ENCODE peak calls at places on chromosomes 4 and X, in eight cellular contexts. F is MCF 10A; D is GM06990; I is anterior cingulate cortex; M is heart left ventricle; G is activated CD8-positive, alpha-beta memory T cell treated with anti-CD3 and anti-CD28 coated beads, Interleukin-2, amount 50 U/mL, for 4 hours; B is GM23248; A is G401. Q is an unnamed sample.

GRCh38 chr4:4426511-4427477 is 39.9 kb downstream of the NSG1 start:
- DNase-seq in F (no peak), D (no peak), A (no peak), M (no peak), I (no peak), G (no peak), B (no peak), Q (no peak)

GRCh38 chr4:94525993-94526740 is 74.4 kb downstream of the PDLIM5 start:
- DNase-seq in B (peak), D (no peak), I (no peak), G (no peak), F (no peak), M (no peak), A (no peak), Q (no peak)

GRCh38 chr4:40749717-40750460 is at the start of gene NSUN7:
- DNase-seq in B (peak), D (peak), G (peak), I (no peak), M (no peak), F (no peak), A (no peak), Q (no peak)

GRCh38 chr4:61201562-61202099 is 1.5 kb downstream of the ADGRL3 start:
- DNase-seq in D (no peak), F (peak), M (no peak), G (no peak), A (peak), I (no peak), B (no peak), Q (peak)

GRCh38 chr4:153713840-153714239 is 29.8 kb downstream of the TLR2 start:
- DNase-seq in B (peak), A (no peak), G (no peak), D (no peak), M (no peak), F (peak), I (no peak), Q (no peak)

GRCh38 chr4:110518889-110519490 is 43.0 kb downstream of the ENPEP start:
- DNase-seq in A (peak), G (peak), B (peak), I (no peak), D (no peak), F (peak), M (no peak), Q (peak)

GRCh38 chrX:40142417-40142816 is 44.7 kb upstream of the BCOR start:
- DNase-seq in D (no peak), G (no peak), I (no peak), M (no peak), A (no peak), F (no peak), B (no peak), Q (no peak)

GRCh38 chr4:112589207-112589606 is 47.5 kb downstream of the ZGRF1 start:
- DNase-seq in A (no peak), B (peak), F (peak), G (no peak), M (no peak), I (no peak), D (no peak), Q (no peak)

GRCh38 chr4:64729561-64729960 is 320.3 kb upstream of the TECRL start:
- DNase-seq in A (peak), D (no peak), B (no peak), M (no peak), G (no peak), I (no peak), F (no peak), Q (peak)

GRCh38 chrX:118726887-118727685 is at the start of gene IL13RA1:
- DNase-seq in M (peak), I (no peak), F (peak), A (peak), G (peak), B (peak), D (peak), Q (peak)

GRCh38 chrX:50691820-50692219 is 122.2 kb downstream of the SHROOM4 start:
- DNase-seq in D (peak), G (no peak), I (no peak), M (no peak), A (peak), B (peak), F (peak), Q (peak)

GRCh38 chr4:7192252-7193039 is at the start of gene SORCS2:
- DNase-seq in F (peak), M (peak), D (peak), B (peak), G (peak), A (peak), I (no peak), Q (peak)

GRCh38 chr4:6538586-6538985 is 36.4 kb upstream of the MAN2B2 start:
- DNase-seq in I (no peak), G (no peak), D (no peak), A (peak), F (no peak), M (no peak), B (no peak), Q (peak)

GRCh38 chr4:98199247-98199646 is 56.0 kb upstream of the STPG2 start:
- DNase-seq in D (no peak), I (no peak), G (no peak), B (no peak), M (peak), A (no peak), F (no peak), Q (no peak)

GRCh38 chrX:619812-620493 is 10.6 kb upstream of the SHOX start:
- DNase-seq in G (no peak), B (no peak), M (no peak), D (no peak), F (no peak), A (no peak), I (no peak), Q (no peak)